ENCODE peak calls at places on chromosomes 13 and 19, in four cellular contexts. V is PC-9, Y is coronary artery, W is thoracic aorta. I is an unnamed sample.

GRCh38 chr13:40102854-40103253 is 447.4 kb downstream of the COG6 start:
- DNase-seq in V (peak), Y (no peak), W (no peak), I (no peak)

GRCh38 chr13:72716776-72717175 is 10.7 kb downstream of the MZT1 start:
- DNase-seq in V (no peak), Y (no peak), W (no peak), I (no peak)

GRCh38 chr13:21033224-21033855 is 28.0 kb downstream of the LATS2 start:
- DNase-seq in V (no peak), Y (no peak), W (no peak), I (no peak)

GRCh38 chr13:103694033-103694432 is 627.8 kb upstream of the SLC10A2 start:
- DNase-seq in V (no peak), Y (no peak), W (no peak), I (no peak)

GRCh38 chr19:51568456-51568855 is 2.6 kb upstream of the ZNF175 start:
- DNase-seq in V (no peak), Y (no peak), W (no peak), I (no peak)

GRCh38 chr19:39304701-39305571 is 8.7 kb downstream of the IFNL1 start:
- DNase-seq in V (no peak), Y (no peak), W (no peak), I (no peak)

GRCh38 chr13:51361111-51361510 is 21.6 kb downstream of the SERPINE3 start:
- DNase-seq in V (no peak), Y (no peak), W (no peak), I (no peak)

GRCh38 chr19:13960863-13961784 is 8.8 kb downstream of the DCAF15 start:
- DNase-seq in V (no peak), Y (no peak), W (no peak), I (no peak)

GRCh38 chr19:7250951-7251350 is 43.3 kb downstream of the INSR start:
- DNase-seq in V (no peak), Y (no peak), W (no peak), I (no peak)

GRCh38 chr13:65917731-65918130 is 1312.4 kb downstream of the PCDH9 start:
- DNase-seq in V (no peak), Y (no peak), W (no peak), I (no peak)

GRCh38 chr19:416416-416815 is 7.5 kb upstream of the C2CD4C start:
- DNase-seq in V (no peak), Y (no peak), W (no peak), I (no peak)

GRCh38 chr13:113647351-113648217 is 10.4 kb downstream of the ATP4B start:
- DNase-seq in V (peak), Y (peak), W (peak), I (peak)

GRCh38 chr19:34336781-34337271 is 28.2 kb upstream of the GPI start:
- DNase-seq in V (peak), Y (no peak), W (no peak), I (no peak)

GRCh38 chr13:29969286-29969685 is 118.9 kb upstream of the UBL3 start:
- DNase-seq in V (no peak), Y (no peak), W (no peak), I (no peak)

GRCh38 chr13:69657676-69658075 is 449.9 kb upstream of the ATXN8OS start:
- DNase-seq in V (no peak), Y (no peak), W (no peak), I (no peak)

GRCh38 chr13:30002577-30002976 is 152.2 kb upstream of the UBL3 start:
- DNase-seq in V (peak), Y (no peak), W (no peak), I (peak)

GRCh38 chr19:3508771-3509535 is 2.8 kb downstream of the FZR1 start:
- DNase-seq in V (no peak), Y (no peak), W (no peak), I (no peak)

DNA sequence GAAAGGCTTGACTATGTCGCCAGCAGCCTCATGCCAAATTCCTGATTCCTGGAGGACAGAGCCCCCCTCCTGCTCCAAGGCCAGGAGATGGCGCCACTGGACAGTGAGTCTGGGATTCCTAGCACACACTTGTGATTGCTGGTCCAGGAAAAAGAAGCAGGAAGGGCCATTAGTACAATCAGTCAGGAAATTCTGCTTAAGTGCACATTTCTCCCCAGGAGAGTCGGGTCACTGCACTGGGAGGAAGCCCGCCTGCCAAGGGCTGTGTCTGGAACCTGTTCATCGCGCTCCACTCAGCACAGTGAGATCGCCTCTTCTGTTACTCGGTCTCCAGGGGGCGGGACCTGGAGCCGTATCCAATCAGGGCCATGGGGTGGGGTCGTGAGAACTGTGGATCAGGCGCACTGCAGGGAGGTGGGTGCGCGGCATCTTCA is 65.1 kb downstream of the ZNF823 start:
- DNase-seq in V (peak), Y (peak), W (no peak), I (no peak)
- TF ChIP-seq CTCF in V (peak), Y (peak), W (peak), I (peak)

DNA sequence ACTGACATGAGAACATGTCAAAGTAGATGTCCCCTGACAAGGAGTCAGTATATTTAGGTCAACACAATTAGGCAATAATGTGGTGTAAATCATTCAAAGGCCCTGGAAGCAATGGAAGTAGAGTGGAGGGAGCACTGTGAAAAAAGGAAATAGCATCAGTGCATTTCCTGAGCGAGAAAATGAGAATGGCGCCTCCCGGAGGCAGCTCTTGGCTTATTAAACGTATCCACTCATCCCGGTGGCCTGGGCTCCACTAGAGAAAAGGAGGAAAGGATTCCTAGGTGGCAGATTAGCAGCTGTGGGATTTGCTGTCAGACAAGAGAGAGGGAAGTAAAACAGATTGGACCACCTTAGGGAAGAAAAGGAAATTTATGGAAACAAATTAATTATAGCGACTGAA is 173.7 kb upstream of the TMTC4 start:
- DNase-seq in V (no peak), Y (no peak), W (no peak), I (no peak)
- TF ChIP-seq CTCF in V (no peak), Y (no peak), W (no peak), I (no peak)

DNA sequence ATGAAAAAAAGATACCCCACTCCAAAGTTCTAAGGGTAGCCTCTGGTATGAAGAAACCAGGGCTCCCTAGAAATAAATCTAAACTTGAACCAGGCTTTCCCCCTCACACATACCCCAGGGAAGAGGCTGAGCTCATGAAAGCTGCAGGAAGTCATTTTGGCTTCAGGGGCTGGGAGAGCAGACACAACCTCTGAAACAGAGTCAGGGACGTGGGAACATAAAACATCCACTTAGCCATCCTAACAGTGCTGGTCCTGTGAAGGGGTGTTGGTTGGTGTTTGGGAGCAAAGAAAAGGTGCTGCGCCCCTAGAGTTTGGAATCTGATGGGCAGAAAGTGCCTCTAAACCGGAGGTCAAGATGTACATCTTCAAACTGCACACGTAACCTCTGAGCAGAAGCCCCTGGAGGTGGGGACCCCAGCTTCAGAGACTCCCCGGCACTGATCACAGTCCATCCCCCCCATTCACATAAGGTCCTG is 15.8 kb downstream of the RAB3D start:
- DNase-seq in V (no peak), Y (no peak), W (no peak), I (no peak)
- TF ChIP-seq CTCF in V (no peak), Y (no peak), W (no peak), I (no peak)

GRCh38 chr13:58876473-58876872 is 1244.9 kb downstream of the PCDH17 start:
- DNase-seq in V (no peak), Y (no peak), W (no peak), I (no peak)

GRCh38 chr13:58883405-58883804 is 1251.9 kb downstream of the PCDH17 start:
- DNase-seq in V (no peak), Y (no peak), W (no peak), I (no peak)

GRCh38 chr13:58884353-58884752 is 1252.8 kb downstream of the PCDH17 start:
- DNase-seq in V (no peak), Y (no peak), W (no peak), I (no peak)

GRCh38 chr13:58882556-58882955 is 1251.0 kb downstream of the PCDH17 start:
- DNase-seq in V (no peak), Y (no peak), W (no peak), I (no peak)

GRCh38 chr13:58879114-58879513 is 1247.6 kb downstream of the PCDH17 start:
- DNase-seq in V (no peak), Y (no peak), W (no peak), I (no peak)
- TF ChIP-seq CTCF in V (no peak), Y (no peak), W (no peak), I (no peak)

GRCh38 chr13:99193152-99193551 is 7.5 kb upstream of the UBAC2 start:
- DNase-seq in V (no peak), Y (no peak), W (no peak), I (peak)

GRCh38 chr13:99199541-99200432 is 867 bp upstream of the UBAC2 start:
- DNase-seq in V (no peak), Y (no peak), W (no peak), I (no peak)

GRCh38 chr13:99198630-99199029 is 2.0 kb upstream of the UBAC2 start:
- DNase-seq in V (peak), Y (no peak), W (no peak), I (no peak)

GRCh38 chr13:99197257-99197651 is 3.4 kb upstream of the UBAC2 start:
- DNase-seq in V (peak), Y (no peak), W (no peak), I (peak)

GRCh38 chr13:99196466-99197256 is 4.0 kb upstream of the UBAC2 start:
- DNase-seq in V (peak), Y (no peak), W (no peak), I (no peak)
- TF ChIP-seq CTCF in V (peak), Y (no peak), W (no peak), I (peak)

GRCh38 chr19:48445256-48445605 is 552 bp upstream of the GRWD1 start:
- DNase-seq in V (peak), Y (no peak), W (no peak), I (no peak)
- TF ChIP-seq CTCF in V (peak), Y (peak), W (peak), I (peak)

I was measured in osteocyte.